ENCODE peak calls at places on chromosomes 16 and 17, in nine cellular contexts. Y is GM23338; R is CD8-positive, alpha-beta T cell; X is body of pancreas; N is breast epithelium; B is cardiac muscle cell; T is heart left ventricle; J is neural progenitor cell; S is right cardiac atrium. V is an unnamed sample. For H3K4me1 and H3K27me3, the result is how much of the 10 kb centered on the place peaks cover.

GRCh38 chr16:28204622-28205021 is 7.1 kb downstream of the XPO6 start:
- DNase-seq in Y (no peak), R (no peak), X (no peak), N (no peak), B (no peak), T (no peak), J (no peak), S (no peak), V (no peak)

GRCh38 chr17:31072186-31072585 is 22.6 kb upstream of the NF1 start:
- DNase-seq in Y (peak), R (no peak), X (no peak), N (peak), B (peak), T (no peak), J (peak), S (no peak), V (no peak)

GRCh38 chr17:76585048-76585648 is 512 bp downstream of the ST6GALNAC2 start:
- DNase-seq in Y (peak), R (no peak), X (peak), N (no peak), B (no peak), T (peak), J (peak), S (peak), V (no peak)

GRCh38 chr17:75476274-75476673 is 19.8 kb downstream of the TMEM94 start:
- DNase-seq in Y (no peak), R (no peak), X (no peak), N (no peak), B (peak), T (no peak), J (no peak), S (no peak), V (no peak)

GRCh38 chr17:57607553-57608120 is 137.5 kb downstream of the CCDC182 start:
- DNase-seq in Y (no peak), R (no peak), X (no peak), N (no peak), B (no peak), T (no peak), J (no peak), S (no peak), V (no peak)

GRCh38 chr16:62041401-62041800 is 5.2 kb upstream of the CDH8 start:
- DNase-seq in Y (peak), R (no peak), X (no peak), N (no peak), B (peak), T (no peak), J (peak), S (no peak), V (no peak)

GRCh38 chr17:6583411-6583810 is 27.1 kb upstream of the PITPNM3 start:
- DNase-seq in Y (no peak), R (no peak), X (no peak), N (no peak), B (no peak), T (no peak), J (no peak), S (no peak), V (no peak)

GRCh38 chr16:55569025-55569424 is 2.5 kb downstream of the CAPNS2 start:
- DNase-seq in Y (no peak), R (no peak), X (no peak), N (no peak), B (peak), T (no peak), J (no peak), S (no peak), V (no peak)

GRCh38 chr16:80027007-80027965 is 426.7 kb upstream of the MAF start:
- DNase-seq in Y (peak), R (peak), X (peak), N (peak), B (peak), T (peak), J (no peak), S (peak), V (no peak)

GRCh38 chr16:48361012-48361411 is 24.2 kb downstream of the SIAH1 start:
- DNase-seq in Y (no peak), R (no peak), X (no peak), N (no peak), B (no peak), T (no peak), J (no peak), S (no peak), V (no peak)

GRCh38 chr16:88568710-88569613 is 1.2 kb upstream of the ZC3H18 start:
- DNase-seq in Y (no peak), R (no peak), X (no peak), N (no peak), B (no peak), T (no peak), J (no peak), S (no peak), V (no peak)

GRCh38 chr16:85465328-85466307 is 147.5 kb upstream of the GSE1 start:
- DNase-seq in Y (no peak), R (no peak), X (peak), N (peak), B (peak), T (peak), J (no peak), S (peak), V (no peak)

GRCh38 chr16:80615751-80616150 is 75.0 kb downstream of the DYNLRB2 start:
- DNase-seq in Y (no peak), R (no peak), X (no peak), N (no peak), B (no peak), T (no peak), J (no peak), S (no peak), V (no peak)

GRCh38 chr16:78183886-78184553 is 84.6 kb downstream of the WWOX start:
- DNase-seq in Y (no peak), R (no peak), X (peak), N (no peak), B (no peak), T (no peak), J (no peak), S (no peak), V (no peak)

GRCh38 chr17:8746501-8747236 is 2.0 kb upstream of the CCDC42 start:
- DNase-seq in Y (no peak), R (no peak), X (no peak), N (no peak), B (no peak), T (no peak), J (peak), S (no peak), V (peak)

GRCh38 chr16:87344931-87345631 is 27.9 kb upstream of the C16orf95 start:
- DNase-seq in Y (peak), R (peak), X (no peak), N (no peak), B (no peak), T (peak), J (no peak), S (peak), V (no peak)

GRCh38 chr17:12726131-12726530 is 60.4 kb downstream of the MYOCD start:
- DNase-seq in Y (no peak), R (no peak), X (no peak), N (no peak), B (no peak), T (no peak), J (no peak), S (no peak), V (no peak)

GRCh38 chr16:48885456-48885855 is 275.5 kb upstream of the N4BP1 start:
- DNase-seq in Y (no peak), R (no peak), X (no peak), N (no peak), B (no peak), T (no peak), J (no peak), S (no peak), V (no peak)

GRCh38 chr17:15083225-15083624 is 181.9 kb downstream of the PMP22 start:
- DNase-seq in Y (no peak), R (no peak), X (no peak), N (no peak), B (no peak), T (peak), J (peak), S (peak), V (no peak)

GRCh38 chr17:8060274-8060673 is 21.4 kb downstream of the ALOX15B start:
- DNase-seq in Y (peak), R (peak), X (peak), N (peak), B (peak), T (no peak), J (peak), S (no peak), V (peak)

GRCh38 chr17:81295678-81296381 is 723 bp upstream of the SLC38A10 start:
- DNase-seq in Y (peak), R (no peak), X (peak), N (peak), B (peak), T (no peak), J (peak), S (no peak), V (no peak)

GRCh38 chr16:75252049-75252864 is 833 bp upstream of the BCAR1 start:
- DNase-seq in Y (no peak), R (no peak), X (no peak), N (no peak), B (no peak), T (peak), J (no peak), S (no peak), V (no peak)

GRCh38 chr16:9567674-9568073 is 476.2 kb downstream of the HAPSTR1 start:
- DNase-seq in Y (no peak), R (no peak), X (no peak), N (no peak), B (no peak), T (no peak), J (no peak), S (no peak), V (no peak)

GRCh38 chr16:81693467-81694303 is 85.4 kb upstream of the PLCG2 start:
- DNase-seq in Y (no peak), R (no peak), X (no peak), N (no peak), B (no peak), T (no peak), J (no peak), S (no peak), V (no peak)

GRCh38 chr16:3074860-3075545 is 9.6 kb downstream of the IL32 start:
- DNase-seq in Y (no peak), R (peak), X (no peak), N (no peak), B (no peak), T (peak), J (no peak), S (no peak), V (no peak)

GRCh38 chr16:3068486-3068885 is 3.0 kb downstream of the IL32 start:
- DNase-seq in Y (no peak), R (no peak), X (no peak), N (no peak), B (no peak), T (no peak), J (no peak), S (no peak), V (no peak)

GRCh38 chr16:3070608-3071111 is 5.2 kb downstream of the IL32 start:
- DNase-seq in Y (no peak), R (no peak), X (no peak), N (no peak), B (no peak), T (no peak), J (no peak), S (no peak), V (no peak)

GRCh38 chr16:3073448-3073847 is 8.0 kb downstream of the IL32 start:
- DNase-seq in Y (no peak), R (no peak), X (no peak), N (no peak), B (no peak), T (peak), J (no peak), S (no peak), V (no peak)

GRCh38 chr16:3071655-3072054 is 6.2 kb downstream of the IL32 start:
- DNase-seq in Y (no peak), R (no peak), X (no peak), N (no peak), B (no peak), T (no peak), J (no peak), S (no peak), V (no peak)
- H3K4me1 ChIP-seq in Y (under half), R (half or more), X (under half), N (under half), B (under half), T (under half), J (under half), S (under half), V (under half)

DNA sequence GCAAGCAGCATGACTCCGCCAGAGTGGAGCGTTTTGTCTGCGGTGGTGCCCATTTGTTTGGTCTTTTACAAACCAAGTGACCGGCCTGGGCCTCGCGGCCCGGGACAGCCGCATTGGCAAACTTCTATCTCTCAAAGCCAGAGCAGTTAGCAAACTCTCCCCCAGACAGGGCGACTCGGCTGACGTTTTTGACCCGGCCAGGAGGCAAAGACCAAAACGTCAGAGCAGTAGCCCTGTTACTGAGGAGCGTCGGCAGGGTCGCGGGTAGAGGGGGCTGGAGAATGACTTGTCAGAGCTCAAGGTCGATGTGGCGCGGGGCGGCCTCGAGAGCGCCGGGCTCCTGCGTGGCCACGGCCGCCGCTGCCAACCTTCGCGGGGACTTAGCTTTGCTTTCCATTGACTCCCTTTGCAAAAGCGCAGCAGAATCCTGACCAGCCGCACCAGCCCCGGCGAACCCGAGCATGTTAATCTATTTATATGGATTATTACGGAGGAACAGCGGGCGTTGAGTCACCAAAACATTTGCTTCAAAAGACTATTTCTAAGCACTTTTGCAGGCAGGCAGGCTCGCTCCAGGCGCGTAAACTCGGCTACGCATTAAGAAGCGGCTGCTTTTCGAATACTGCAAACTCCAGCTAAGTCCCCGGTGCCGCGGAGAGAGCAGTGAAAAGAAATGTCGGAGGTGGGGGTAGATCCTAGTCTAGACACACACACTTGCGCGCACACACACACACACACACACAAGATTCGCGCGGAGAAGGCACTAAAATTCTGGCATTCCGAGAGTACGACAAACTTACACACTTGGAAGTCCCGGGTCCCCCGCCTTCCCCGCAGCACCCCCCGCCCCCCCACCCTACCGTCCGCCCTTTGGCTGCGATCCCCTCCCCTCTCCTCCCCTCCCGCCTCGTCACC is 600 bp upstream of the SOX9 start:
- DNase-seq in Y (peak), R (no peak), X (peak), N (peak), B (peak), T (peak), J (peak), S (peak), V (no peak)
- H3K27me3 ChIP-seq in Y (half or more), R (under half), X (under half), N (under half), B (half or more), T (half or more), J (half or more), S (under half), V (under half)

GRCh38 chr17:40548982-40549680 is 16.1 kb downstream of the CCR7 start:
- DNase-seq in Y (no peak), R (no peak), X (peak), N (peak), B (peak), T (no peak), J (no peak), S (no peak), V (no peak)
- H3K4me1 ChIP-seq in Y (under half), R (half or more), X (under half), N (under half), B (under half), T (half or more), J (under half), S (under half), V (under half)

GRCh38 chr16:21275529-21275928 is 2.6 kb downstream of the CRYM start:
- DNase-seq in Y (no peak), R (no peak), X (no peak), N (no peak), B (no peak), T (no peak), J (no peak), S (no peak), V (no peak)

GRCh38 chr16:21276090-21276489 is 2.0 kb downstream of the CRYM start:
- DNase-seq in Y (no peak), R (no peak), X (no peak), N (no peak), B (no peak), T (no peak), J (no peak), S (no peak), V (no peak)

GRCh38 chr16:21279501-21279900 is 1.4 kb upstream of the CRYM start:
- DNase-seq in Y (no peak), R (no peak), X (no peak), N (no peak), B (no peak), T (no peak), J (no peak), S (no peak), V (no peak)

GRCh38 chr16:21277045-21277926 is 804 bp downstream of the CRYM start:
- DNase-seq in Y (no peak), R (no peak), X (no peak), N (no peak), B (no peak), T (no peak), J (no peak), S (no peak), V (no peak)

DNA sequence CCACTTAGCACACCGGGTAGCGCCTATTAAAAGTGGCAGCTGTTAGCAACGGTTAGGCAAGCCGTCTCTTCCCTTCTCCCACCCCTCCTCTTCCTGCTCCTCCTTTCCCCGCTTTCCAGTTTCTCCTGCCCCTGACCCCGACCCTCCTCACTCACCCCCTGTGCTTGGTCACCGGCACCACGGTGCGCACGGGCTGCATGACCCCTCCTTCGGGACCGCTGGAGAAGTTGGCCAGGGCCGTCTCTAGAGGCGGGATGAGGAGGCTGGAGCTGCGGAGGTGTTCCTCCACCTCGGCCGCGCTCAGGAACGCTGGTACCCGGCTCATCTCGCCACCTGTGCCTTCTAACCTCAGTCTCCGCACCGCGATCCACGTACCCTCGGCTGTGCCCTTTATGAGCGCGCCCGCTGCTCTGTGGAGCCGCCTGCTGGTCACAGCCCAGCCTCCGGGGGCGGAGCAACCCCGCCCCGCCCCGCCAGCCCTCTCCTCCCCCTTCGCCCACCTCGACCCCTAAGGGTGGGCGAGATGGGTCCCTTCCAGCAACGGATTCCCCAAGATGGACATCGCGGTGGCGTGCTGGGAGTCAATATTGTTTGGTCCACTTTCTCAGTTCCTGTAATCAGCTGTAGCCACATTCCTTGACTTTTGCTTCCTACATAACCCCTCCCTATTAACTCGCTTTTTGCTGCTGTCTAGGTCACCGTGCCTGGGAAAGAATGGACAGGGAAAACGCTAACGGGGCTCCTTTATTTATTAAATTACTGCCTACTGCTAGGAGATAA is at the start of gene CRYM:
- DNase-seq in Y (peak), R (peak), X (peak), N (peak), B (peak), T (peak), J (peak), S (peak), V (no peak)
- H3K27me3 ChIP-seq in Y (under half), R (under half), X (under half), N (under half), B (half or more), T (under half), J (half or more), S (under half), V (under half)